ENCODE peak calls at places on chromosome 10, in eight cellular contexts. M is tibial artery, B is upper lobe of left lung, Q is neural progenitor cell, L is esophagus squamous epithelium, Y is colonic mucosa, E is ovary, R is BE2C. Z is an unnamed sample. For H3K4me1, the result is how much of the 10 kb centered on the place peaks cover.

GRCh38 chr10:27153855-27154198 is 357 bp downstream of the YME1L1 start:
- DNase-seq in M (no peak), B (no peak), Q (peak), L (no peak), Y (no peak), E (no peak), R (no peak), Z (no peak)

GRCh38 chr10:49257159-49257558 is 41.8 kb upstream of the C10orf71 start:
- DNase-seq in M (no peak), B (no peak), Q (no peak), L (no peak), Y (no peak), E (no peak), R (no peak), Z (no peak)

GRCh38 chr10:52583341-52583740 is 189.2 kb downstream of the MBL2 start:
- DNase-seq in M (no peak), B (no peak), Q (no peak), L (no peak), Y (no peak), E (no peak), R (no peak), Z (no peak)

GRCh38 chr10:122655524-122656307 is 43.9 kb downstream of the C10orf120 start:
- DNase-seq in M (peak), B (peak), Q (no peak), L (no peak), Y (no peak), E (no peak), R (no peak), Z (no peak)

GRCh38 chr10:21519981-21520436 is 5.5 kb downstream of the SKIDA1 start:
- DNase-seq in M (no peak), B (no peak), Q (peak), L (no peak), Y (no peak), E (no peak), R (no peak), Z (peak)

GRCh38 chr10:93064874-93065660 is 4.5 kb downstream of the CYP26C1 start:
- DNase-seq in M (no peak), B (no peak), Q (no peak), L (no peak), Y (no peak), E (no peak), R (no peak), Z (no peak)

GRCh38 chr10:119602241-119603095 is 5.7 kb upstream of the TIAL1 start:
- DNase-seq in M (no peak), B (peak), Q (peak), L (no peak), Y (peak), E (no peak), R (peak), Z (peak)

GRCh38 chr10:72088879-72089585 is 681 bp upstream of the SPOCK2 start:
- DNase-seq in M (no peak), B (peak), Q (peak), L (no peak), Y (no peak), E (no peak), R (peak), Z (peak)

GRCh38 chr10:112026438-112026837 is 157.1 kb downstream of the GPAM start:
- DNase-seq in M (no peak), B (no peak), Q (peak), L (no peak), Y (no peak), E (no peak), R (no peak), Z (peak)

GRCh38 chr10:29063806-29064644 is 224.8 kb upstream of the LYZL1 start:
- DNase-seq in M (no peak), B (no peak), Q (no peak), L (no peak), Y (no peak), E (no peak), R (no peak), Z (no peak)

GRCh38 chr10:11297136-11297535 is 279.5 kb downstream of the CELF2 start:
- DNase-seq in M (no peak), B (no peak), Q (no peak), L (no peak), Y (no peak), E (no peak), R (no peak), Z (no peak)

GRCh38 chr10:126080879-126081331 is 184.5 kb downstream of the FANK1 start:
- DNase-seq in M (no peak), B (no peak), Q (no peak), L (no peak), Y (no peak), E (peak), R (no peak), Z (peak)

GRCh38 chr10:119120413-119120867 is 16.5 kb downstream of the DENND10 start:
- DNase-seq in M (no peak), B (no peak), Q (no peak), L (no peak), Y (no peak), E (no peak), R (no peak), Z (no peak)

GRCh38 chr10:47076949-47077348 is 165.7 kb downstream of the PTPN20 start:
- DNase-seq in M (no peak), B (no peak), Q (no peak), L (no peak), Y (no peak), E (no peak), R (no peak), Z (peak)

GRCh38 chr10:126663328-126663727 is 7.2 kb downstream of the C10orf90 start:
- DNase-seq in M (no peak), B (no peak), Q (no peak), L (no peak), Y (no peak), E (no peak), R (no peak), Z (no peak)

GRCh38 chr10:84846646-84847045 is 518.3 kb downstream of the CCSER2 start:
- DNase-seq in M (no peak), B (no peak), Q (peak), L (no peak), Y (no peak), E (no peak), R (no peak), Z (no peak)

GRCh38 chr10:47092822-47093221 is 181.6 kb downstream of the PTPN20 start:
- DNase-seq in M (no peak), B (peak), Q (no peak), L (no peak), Y (no peak), E (no peak), R (no peak), Z (no peak)

GRCh38 chr10:24849537-24850299 is 102.7 kb downstream of the PRTFDC1 start:
- DNase-seq in M (no peak), B (no peak), Q (peak), L (no peak), Y (peak), E (no peak), R (no peak), Z (no peak)

GRCh38 chr10:77251297-77252013 is 386.2 kb downstream of the KCNMA1 start:
- DNase-seq in M (no peak), B (peak), Q (peak), L (no peak), Y (no peak), E (no peak), R (peak), Z (peak)

GRCh38 chr10:59872892-59873463 is 33.4 kb downstream of the CCDC6 start:
- DNase-seq in M (peak), B (peak), Q (no peak), L (peak), Y (peak), E (no peak), R (no peak), Z (no peak)

GRCh38 chr10:21076381-21076780 is 179.3 kb upstream of the NEBL start:
- DNase-seq in M (no peak), B (no peak), Q (no peak), L (no peak), Y (no peak), E (no peak), R (no peak), Z (no peak)

GRCh38 chr10:102230861-102231356 is 4.8 kb downstream of the ELOVL3 start:
- DNase-seq in M (no peak), B (peak), Q (peak), L (no peak), Y (peak), E (no peak), R (peak), Z (peak)
- TF ChIP-seq CTCF in M (no peak), B (no peak), Q (peak), L (no peak), Y (peak), E (no peak), R (peak), Z (peak)

DNA sequence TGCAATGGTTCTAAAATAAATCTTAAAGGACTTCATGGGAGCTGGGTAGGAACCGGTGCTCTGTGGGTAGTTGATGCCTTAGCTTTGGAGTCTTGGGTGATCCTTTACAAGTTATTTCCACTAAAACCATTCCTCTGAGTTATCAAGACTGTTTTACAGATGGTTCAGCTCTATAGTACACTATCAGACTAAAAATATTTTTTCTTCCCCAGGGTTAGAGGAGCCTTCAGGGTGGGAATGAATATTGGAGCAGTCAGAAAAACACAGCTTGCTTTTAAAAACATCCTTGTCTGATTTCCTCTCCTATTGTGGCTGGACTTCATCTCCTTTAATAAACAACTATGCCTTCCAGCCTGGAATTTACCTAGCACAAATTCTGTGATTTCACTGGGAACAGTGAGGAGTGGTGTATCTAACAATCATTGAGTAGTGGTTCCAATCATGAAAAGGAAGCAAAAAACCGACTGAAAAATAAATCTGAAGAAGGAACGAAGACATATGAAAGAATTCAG is 102.6 kb upstream of the AFAP1L2 start:
- DNase-seq in M (no peak), B (no peak), Q (no peak), L (no peak), Y (no peak), E (no peak), R (no peak), Z (no peak)
- H3K4me1 ChIP-seq in M (under half), B (under half), Q (under half), L (half or more), Y (under half), E (under half), R (under half), Z (under half)

GRCh38 chr10:35498693-35499092 is 106.4 kb upstream of the GJD4 start:
- DNase-seq in M (no peak), B (no peak), Q (no peak), L (no peak), Y (no peak), E (no peak), R (no peak), Z (no peak)

GRCh38 chr10:35503548-35503947 is 101.6 kb upstream of the GJD4 start:
- DNase-seq in M (no peak), B (no peak), Q (no peak), L (no peak), Y (no peak), E (no peak), R (peak), Z (no peak)

GRCh38 chr10:35502697-35503096 is 102.4 kb upstream of the GJD4 start:
- DNase-seq in M (no peak), B (no peak), Q (no peak), L (no peak), Y (no peak), E (no peak), R (no peak), Z (no peak)

GRCh38 chr10:35504132-35504531 is 101.0 kb upstream of the GJD4 start:
- DNase-seq in M (no peak), B (no peak), Q (no peak), L (no peak), Y (no peak), E (no peak), R (no peak), Z (no peak)

GRCh38 chr10:35501923-35502322 is 103.2 kb upstream of the GJD4 start:
- DNase-seq in M (no peak), B (no peak), Q (no peak), L (no peak), Y (no peak), E (no peak), R (no peak), Z (no peak)
- TF ChIP-seq CTCF in M (no peak), B (no peak), Q (peak), L (no peak), Y (no peak), E (no peak), R (peak), Z (peak)

DNA sequence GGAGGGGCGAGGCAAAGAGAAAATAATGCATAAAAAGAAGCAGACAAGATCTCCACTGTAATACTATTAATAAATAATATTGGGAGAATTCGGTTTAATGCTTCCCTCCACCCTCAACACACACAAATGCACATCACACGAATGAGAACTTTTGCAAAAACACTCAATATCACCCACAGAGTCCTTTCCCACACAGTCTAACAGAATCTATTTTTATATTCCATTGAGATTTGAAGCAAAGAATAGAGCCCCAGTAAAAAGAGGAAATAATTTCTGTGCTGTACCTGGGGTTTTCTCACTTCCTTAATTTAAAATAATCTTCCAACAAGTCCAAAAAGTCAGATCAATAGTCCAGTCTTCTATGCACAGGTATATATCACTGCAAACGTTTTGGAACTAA is 17.0 kb downstream of the PIK3AP1 start:
- DNase-seq in M (no peak), B (no peak), Q (no peak), L (no peak), Y (no peak), E (no peak), R (no peak), Z (no peak)
- H3K4me1 ChIP-seq in M (under half), B (under half), Q (under half), L (under half), Y (under half), E (under half), R (under half), Z (under half)

GRCh38 chr10:102403115-102403514 is 7.6 kb downstream of the NFKB2 start:
- DNase-seq in M (no peak), B (no peak), Q (no peak), L (no peak), Y (no peak), E (no peak), R (no peak), Z (no peak)
- TF ChIP-seq CTCF in M (no peak), B (no peak), Q (no peak), L (no peak), Y (no peak), E (no peak), R (no peak), Z (no peak)

GRCh38 chr10:50417906-50418697 is 166.8 kb upstream of the ASAH2 start:
- DNase-seq in M (peak), B (peak), Q (peak), L (peak), Y (peak), E (peak), R (peak), Z (peak)
- H3K4me1 ChIP-seq in M (under half), B (under half), Q (under half), L (half or more), Y (under half), E (under half), R (under half), Z (under half)

Z was measured in endodermal cell.